ENCODE peak calls at places on chromosomes 1 and 21, in seven cellular contexts. T is right cardiac atrium, B is neural progenitor cell, E is neuronal stem cell, P is small intestine, K is MM.1S, Y is tibial nerve. S is an unnamed sample.

GRCh38 chr1:11701981-11702803 is 10.7 kb downstream of the DRAXIN start:
- DNase-seq in Y (no peak), B (no peak), T (no peak), E (no peak), K (no peak), P (no peak), S (no peak)

GRCh38 chr1:53317651-53318539 is 10.0 kb downstream of the LRP8 start:
- DNase-seq in Y (no peak), P (no peak), E (no peak), T (no peak), K (no peak), B (no peak), S (no peak)

GRCh38 chr1:155968670-155969069 is 9.7 kb downstream of the ARHGEF2 start:
- DNase-seq in P (no peak), Y (no peak), K (no peak), T (peak; percentile 47), E (no peak), B (no peak), S (peak; percentile 80)

GRCh38 chr1:200029035-200029623 is 1.6 kb downstream of the NR5A2 start:
- DNase-seq in E (peak; percentile 51), K (peak; percentile 72), B (peak; percentile 81), Y (no peak), P (peak; percentile 73), T (no peak), S (no peak)

GRCh38 chr1:222623458-222623857 is 5.6 kb downstream of the MIA3 start:
- DNase-seq in Y (no peak), T (no peak), B (no peak), P (no peak), E (no peak), K (no peak), S (no peak)

GRCh38 chr1:173329747-173330146 is 122.6 kb upstream of the TNFSF4 start:
- DNase-seq in B (no peak), P (no peak), K (no peak), T (no peak), Y (no peak), E (no peak), S (no peak)

GRCh38 chr1:184485731-184486723 is 99.2 kb downstream of the C1orf21 start:
- DNase-seq in K (no peak), E (no peak), T (no peak), B (no peak), P (peak; percentile 36), Y (no peak), S (no peak)

GRCh38 chr1:34663031-34663430 is 91.8 kb upstream of the GJB5 start:
- DNase-seq in P (no peak), T (no peak), Y (no peak), E (no peak), K (no peak), B (no peak), S (no peak)

GRCh38 chr1:49841767-49842166 is 182.0 kb downstream of the AGBL4 start:
- DNase-seq in E (no peak), Y (no peak), B (no peak), P (no peak), K (no peak), T (no peak), S (no peak)

GRCh38 chr1:155976913-155977606 is 1.3 kb downstream of the ARHGEF2 start:
- DNase-seq in T (no peak), B (no peak), K (peak; percentile 55), Y (no peak), P (peak; percentile 36), E (no peak), S (no peak)

GRCh38 chr1:204782118-204782700 is 88.5 kb upstream of the NFASC start:
- DNase-seq in P (no peak), K (no peak), B (no peak), T (no peak), E (no peak), Y (no peak), S (no peak)

GRCh38 chr1:223133301-223133823 is 9.7 kb downstream of the TLR5 start:
- DNase-seq in Y (no peak), P (no peak), B (no peak), T (no peak), K (no peak), E (no peak), S (no peak)

GRCh38 chr1:23984417-23985186 is 4.5 kb upstream of the SRSF10 start:
- DNase-seq in K (no peak), B (no peak), E (no peak), T (no peak), P (peak; percentile 77), Y (no peak), S (no peak)

GRCh38 chr1:55640708-55641473 is 425.7 kb upstream of the USP24 start:
- DNase-seq in K (peak; percentile 86), Y (peak; percentile 32), T (peak; percentile 84), B (no peak), E (no peak), P (peak; percentile 31), S (peak; percentile 30)

GRCh38 chr1:246153796-246154212 is 353.3 kb downstream of the SMYD3 start:
- DNase-seq in Y (no peak), K (no peak), T (no peak), E (no peak), B (no peak), P (no peak), S (no peak)

GRCh38 chr1:172357753-172358152 is 62.7 kb upstream of the C1orf105 start:
- DNase-seq in B (no peak), Y (no peak), P (no peak), E (no peak), T (no peak), K (no peak), S (no peak)

DNA sequence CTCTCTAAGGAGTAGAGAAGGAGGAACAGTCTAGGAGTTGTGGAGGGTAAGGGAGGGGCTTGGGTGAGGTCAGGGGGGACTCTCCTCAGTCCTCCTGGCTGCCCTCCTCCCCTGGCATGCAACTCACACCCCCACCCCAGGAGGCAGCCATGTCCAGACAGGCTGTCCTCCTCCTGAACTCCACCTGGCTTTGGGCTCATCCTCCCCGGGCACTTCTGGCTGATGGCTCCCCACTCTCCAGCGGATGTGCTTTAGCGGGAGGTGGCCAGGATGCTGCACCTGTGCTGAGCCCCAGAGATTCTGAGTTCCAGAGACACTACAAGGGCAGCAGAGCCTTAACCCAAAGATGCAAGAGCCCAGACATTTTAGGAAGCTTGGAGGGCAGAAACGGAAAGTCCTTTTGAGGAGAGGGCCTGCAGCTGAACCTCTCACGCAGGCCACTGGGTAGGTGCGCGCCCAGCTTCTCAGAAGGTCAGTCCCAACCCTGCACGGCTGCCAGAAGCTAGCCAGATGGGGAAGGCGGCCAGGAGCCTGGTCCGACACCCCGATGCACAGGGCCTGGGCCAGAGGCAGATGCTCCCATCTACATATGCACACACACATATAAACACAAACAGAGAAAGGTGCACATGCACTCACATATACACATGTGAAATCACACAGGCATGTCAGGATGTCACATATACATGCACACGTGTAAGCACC is 83.4 kb downstream of the PDE9A start:
- DNase-seq in E (no peak), Y (no peak), P (no peak), T (no peak), K (no peak), B (no peak), S (no peak)
- H3K27ac ChIP-seq in E (no peak overlapping the region), Y (peak overlapping the region; percentile 82), P (no peak overlapping the region), T (no peak overlapping the region), K (no peak overlapping the region), B (no peak overlapping the region), S (no peak overlapping the region)

GRCh38 chr1:183290628-183291027 is 104.6 kb downstream of the LAMC2 start:
- DNase-seq in E (no peak), Y (no peak), P (no peak), T (no peak), K (no peak), B (no peak), S (no peak)

GRCh38 chr1:183289104-183289503 is 103.0 kb downstream of the LAMC2 start:
- DNase-seq in P (no peak), E (no peak), Y (no peak), T (peak; percentile 35), B (no peak), K (no peak), S (no peak)

GRCh38 chr1:183291802-183292515 is 105.9 kb downstream of the LAMC2 start:
- DNase-seq in T (peak; percentile 48), P (no peak), E (no peak), B (no peak), Y (no peak), K (no peak), S (no peak)

GRCh38 chr1:183293243-183293642 is 107.2 kb downstream of the LAMC2 start:
- DNase-seq in T (no peak), P (no peak), Y (no peak), E (no peak), B (no peak), K (no peak), S (no peak)

GRCh38 chr1:183291216-183291762 is 105.2 kb downstream of the LAMC2 start:
- DNase-seq in K (no peak), P (no peak), E (no peak), Y (no peak), T (no peak), B (no peak), S (no peak)
- H3K27ac ChIP-seq in K (no peak overlapping the region), P (no peak overlapping the region), E (no peak overlapping the region), Y (peak overlapping the region; percentile 7), T (no peak overlapping the region), B (no peak overlapping the region), S (no peak overlapping the region)

DNA sequence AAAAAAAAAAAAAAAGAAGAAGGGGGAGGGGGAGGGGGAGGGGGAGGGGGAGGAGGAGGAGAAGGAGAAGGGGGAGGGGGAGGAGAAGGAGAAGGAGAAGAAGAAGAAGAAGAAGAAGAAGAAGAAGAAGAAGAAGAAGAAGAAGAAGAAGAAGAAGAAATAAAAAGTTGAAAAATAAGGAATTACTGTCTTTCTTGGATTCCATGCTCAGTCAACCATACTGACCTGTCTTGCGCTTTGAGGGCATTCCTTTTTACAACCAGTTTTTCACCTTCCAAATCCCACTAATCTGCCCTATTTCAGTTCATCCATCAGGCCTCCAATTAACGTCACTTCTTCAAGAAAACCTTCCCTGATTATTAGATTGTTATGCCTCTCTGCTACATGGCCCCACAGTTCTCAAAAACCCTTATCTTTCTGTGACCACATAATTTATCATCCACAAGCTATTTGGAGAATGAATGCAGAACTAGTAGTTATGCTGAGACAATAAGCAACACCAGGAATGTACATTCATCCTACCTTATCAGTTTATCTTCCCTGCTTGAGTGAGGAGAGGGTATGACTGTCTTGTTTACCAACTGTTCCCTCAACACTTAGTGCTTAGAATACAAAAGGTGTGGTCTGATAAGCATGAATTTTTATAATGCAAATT is 57.5 kb upstream of the GUCA2A start:
- DNase-seq in E (no peak), B (no peak), Y (no peak), K (no peak), T (no peak), P (no peak), S (no peak)
- H3K27ac ChIP-seq in E (no peak overlapping the region), B (no peak overlapping the region), Y (no peak overlapping the region), K (no peak overlapping the region), T (no peak overlapping the region), P (no peak overlapping the region), S (no peak overlapping the region)

GRCh38 chr1:67659229-67659628 is 25.8 kb upstream of the GADD45A start:
- DNase-seq in T (no peak), Y (no peak), P (no peak), K (peak; percentile 35), E (no peak), B (no peak), S (no peak)
- H3K27ac ChIP-seq in T (no peak overlapping the region), Y (no peak overlapping the region), P (no peak overlapping the region), K (peak overlapping the region; percentile 26), E (no peak overlapping the region), B (no peak overlapping the region), S (no peak overlapping the region)

S was measured in substantia nigra.